ENCODE peak calls at places on chromosome 20, in six cellular contexts. One of them, this sample, is unnamed.

GRCh38 chr20:11676618-11677289 is 240.9 kb upstream of the BTBD3 start:
- DNase-seq in astrocyte: peak
- DNase-seq in fibroblast of lung: peak
- DNase-seq in HepG2: peak
- DNase-seq in GM23248: peak
- DNase-seq in neural progenitor cell: peak
- DNase-seq in this sample: peak

GRCh38 chr20:40551125-40551530 is 137.9 kb downstream of the MAFB start:
- DNase-seq in neural progenitor cell: no peak
- DNase-seq in GM23248: no peak
- DNase-seq in astrocyte: no peak
- DNase-seq in HepG2: no peak
- DNase-seq in fibroblast of lung: peak
- DNase-seq in this sample: no peak

GRCh38 chr20:9306521-9306920 is 207.9 kb upstream of the LAMP5 start:
- DNase-seq in neural progenitor cell: no peak
- DNase-seq in fibroblast of lung: peak
- DNase-seq in astrocyte: peak
- DNase-seq in GM23248: peak
- DNase-seq in HepG2: peak
- DNase-seq in this sample: no peak

GRCh38 chr20:44491635-44492395 is 16.1 kb downstream of the TTPAL start:
- DNase-seq in GM23248: peak
- DNase-seq in neural progenitor cell: no peak
- DNase-seq in fibroblast of lung: peak
- DNase-seq in HepG2: no peak
- DNase-seq in astrocyte: no peak
- DNase-seq in this sample: no peak

GRCh38 chr20:38723982-38724602 is at the start of gene SLC32A1:
- DNase-seq in HepG2: no peak
- DNase-seq in GM23248: no peak
- DNase-seq in neural progenitor cell: peak
- DNase-seq in fibroblast of lung: no peak
- DNase-seq in astrocyte: no peak
- DNase-seq in this sample: no peak

GRCh38 chr20:47927385-47927851 is 142.1 kb upstream of the SULF2 start:
- DNase-seq in fibroblast of lung: peak
- DNase-seq in neural progenitor cell: no peak
- DNase-seq in GM23248: peak
- DNase-seq in HepG2: no peak
- DNase-seq in astrocyte: peak
- DNase-seq in this sample: no peak

GRCh38 chr20:37095609-37096414 is at the start of gene RBL1:
- DNase-seq in fibroblast of lung: peak
- DNase-seq in astrocyte: peak
- DNase-seq in neural progenitor cell: peak
- DNase-seq in HepG2: peak
- DNase-seq in GM23248: peak
- DNase-seq in this sample: peak

GRCh38 chr20:58893355-58894151 is 41.0 kb downstream of the GNAS start:
- DNase-seq in HepG2: no peak
- DNase-seq in astrocyte: peak
- DNase-seq in neural progenitor cell: no peak
- DNase-seq in GM23248: peak
- DNase-seq in fibroblast of lung: no peak
- DNase-seq in this sample: no peak

GRCh38 chr20:34042286-34042685 is 48.6 kb downstream of the RALY start:
- DNase-seq in neural progenitor cell: no peak
- DNase-seq in GM23248: no peak
- DNase-seq in fibroblast of lung: no peak
- DNase-seq in astrocyte: no peak
- DNase-seq in HepG2: no peak
- DNase-seq in this sample: no peak

GRCh38 chr20:11740975-11741374 is 176.7 kb upstream of the BTBD3 start:
- DNase-seq in HepG2: no peak
- DNase-seq in GM23248: no peak
- DNase-seq in neural progenitor cell: no peak
- DNase-seq in astrocyte: no peak
- DNase-seq in fibroblast of lung: no peak
- DNase-seq in this sample: no peak

GRCh38 chr20:46057856-46058655 is 29.0 kb downstream of the SLC12A5 start:
- DNase-seq in HepG2: no peak
- DNase-seq in GM23248: peak
- DNase-seq in neural progenitor cell: peak
- DNase-seq in astrocyte: peak
- DNase-seq in fibroblast of lung: peak
- DNase-seq in this sample: no peak

GRCh38 chr20:17155401-17155800 is 71.4 kb upstream of the PCSK2 start:
- DNase-seq in HepG2: no peak
- DNase-seq in fibroblast of lung: no peak
- DNase-seq in astrocyte: no peak
- DNase-seq in neural progenitor cell: no peak
- DNase-seq in GM23248: no peak
- DNase-seq in this sample: no peak

GRCh38 chr20:24995741-24996448 is 3.3 kb upstream of the APMAP start:
- DNase-seq in GM23248: peak
- DNase-seq in HepG2: no peak
- DNase-seq in astrocyte: no peak
- DNase-seq in fibroblast of lung: no peak
- DNase-seq in neural progenitor cell: peak
- DNase-seq in this sample: no peak

GRCh38 chr20:50247196-50248094 is 56.8 kb downstream of the CEBPB start:
- DNase-seq in GM23248: no peak
- DNase-seq in fibroblast of lung: no peak
- DNase-seq in astrocyte: no peak
- DNase-seq in neural progenitor cell: no peak
- DNase-seq in HepG2: no peak
- DNase-seq in this sample: no peak

GRCh38 chr20:39214778-39215177 is 252.6 kb downstream of the DHX35 start:
- DNase-seq in HepG2: no peak
- DNase-seq in fibroblast of lung: no peak
- DNase-seq in neural progenitor cell: peak
- DNase-seq in GM23248: no peak
- DNase-seq in astrocyte: no peak
- DNase-seq in this sample: peak

GRCh38 chr20:36336838-36337478 is 30.8 kb downstream of the DLGAP4 start:
- DNase-seq in HepG2: no peak
- DNase-seq in astrocyte: no peak
- DNase-seq in fibroblast of lung: no peak
- DNase-seq in GM23248: no peak
- DNase-seq in neural progenitor cell: no peak
- DNase-seq in this sample: no peak

GRCh38 chr20:38789503-38790209 is 15.8 kb upstream of the PPP1R16B start:
- DNase-seq in HepG2: no peak
- DNase-seq in neural progenitor cell: no peak
- DNase-seq in fibroblast of lung: peak
- DNase-seq in GM23248: peak
- DNase-seq in astrocyte: peak
- DNase-seq in this sample: no peak

GRCh38 chr20:45487231-45487635 is 17.7 kb downstream of the WFDC2 start:
- DNase-seq in GM23248: no peak
- DNase-seq in neural progenitor cell: peak
- DNase-seq in HepG2: no peak
- DNase-seq in fibroblast of lung: no peak
- DNase-seq in astrocyte: no peak
- DNase-seq in this sample: no peak

GRCh38 chr20:61178431-61179080 is 73.5 kb upstream of the CDH4 start:
- DNase-seq in GM23248: no peak
- DNase-seq in astrocyte: no peak
- DNase-seq in HepG2: no peak
- DNase-seq in fibroblast of lung: no peak
- DNase-seq in neural progenitor cell: no peak
- DNase-seq in this sample: no peak

GRCh38 chr20:1438361-1438760 is 28.3 kb downstream of the NSFL1C start:
- DNase-seq in astrocyte: no peak
- DNase-seq in GM23248: no peak
- DNase-seq in fibroblast of lung: no peak
- DNase-seq in HepG2: no peak
- DNase-seq in neural progenitor cell: no peak
- DNase-seq in this sample: no peak

GRCh38 chr20:32019563-32020463 is 9.6 kb downstream of the CCM2L start:
- DNase-seq in fibroblast of lung: no peak
- DNase-seq in HepG2: no peak
- DNase-seq in neural progenitor cell: no peak
- DNase-seq in GM23248: peak
- DNase-seq in astrocyte: no peak
- DNase-seq in this sample: no peak

GRCh38 chr20:32018269-32019155 is 8.3 kb downstream of the CCM2L start:
- DNase-seq in neural progenitor cell: peak
- DNase-seq in HepG2: peak
- DNase-seq in GM23248: peak
- DNase-seq in fibroblast of lung: no peak
- DNase-seq in astrocyte: no peak
- DNase-seq in this sample: no peak

GRCh38 chr20:32017711-32018251 is 7.5 kb downstream of the CCM2L start:
- DNase-seq in neural progenitor cell: peak
- DNase-seq in astrocyte: no peak
- DNase-seq in HepG2: peak
- DNase-seq in GM23248: no peak
- DNase-seq in fibroblast of lung: no peak
- DNase-seq in this sample: no peak

GRCh38 chr20:32021091-32021490 is 10.9 kb downstream of the CCM2L start:
- DNase-seq in astrocyte: no peak
- DNase-seq in GM23248: peak
- DNase-seq in HepG2: no peak
- DNase-seq in neural progenitor cell: no peak
- DNase-seq in fibroblast of lung: no peak
- DNase-seq in this sample: no peak

GRCh38 chr20:32019156-32019510 is 8.9 kb downstream of the CCM2L start:
- DNase-seq in HepG2: no peak
- DNase-seq in astrocyte: no peak
- DNase-seq in fibroblast of lung: no peak
- DNase-seq in neural progenitor cell: peak
- DNase-seq in GM23248: peak
- DNase-seq in this sample: no peak
- TF ChIP-seq EZH2 in HepG2: no peak
- TF ChIP-seq EZH2 in astrocyte: no peak
- TF ChIP-seq EZH2 in fibroblast of lung: no peak
- TF ChIP-seq EZH2 in neural progenitor cell: no peak
- TF ChIP-seq EZH2 in GM23248: no peak
- TF ChIP-seq EZH2 in this sample: no peak

GRCh38 chr20:51511861-51512619 is 30.5 kb downstream of the NFATC2 start:
- DNase-seq in fibroblast of lung: no peak
- DNase-seq in GM23248: no peak
- DNase-seq in astrocyte: no peak
- DNase-seq in neural progenitor cell: no peak
- DNase-seq in HepG2: no peak
- DNase-seq in this sample: no peak

GRCh38 chr20:51514836-51515235 is 27.7 kb downstream of the NFATC2 start:
- DNase-seq in fibroblast of lung: no peak
- DNase-seq in astrocyte: no peak
- DNase-seq in HepG2: no peak
- DNase-seq in GM23248: no peak
- DNase-seq in neural progenitor cell: no peak
- DNase-seq in this sample: no peak

GRCh38 chr20:51513545-51513944 is 29.0 kb downstream of the NFATC2 start:
- DNase-seq in HepG2: no peak
- DNase-seq in fibroblast of lung: no peak
- DNase-seq in astrocyte: no peak
- DNase-seq in neural progenitor cell: no peak
- DNase-seq in GM23248: no peak
- DNase-seq in this sample: no peak

GRCh38 chr20:51512645-51513044 is 29.9 kb downstream of the NFATC2 start:
- DNase-seq in fibroblast of lung: no peak
- DNase-seq in HepG2: no peak
- DNase-seq in astrocyte: no peak
- DNase-seq in neural progenitor cell: no peak
- DNase-seq in GM23248: no peak
- DNase-seq in this sample: no peak

GRCh38 chr20:51514252-51514651 is 28.3 kb downstream of the NFATC2 start:
- DNase-seq in GM23248: no peak
- DNase-seq in fibroblast of lung: no peak
- DNase-seq in HepG2: no peak
- DNase-seq in astrocyte: no peak
- DNase-seq in neural progenitor cell: no peak
- DNase-seq in this sample: no peak
- H3K27ac ChIP-seq in GM23248: no peak
- H3K27ac ChIP-seq in fibroblast of lung: no peak
- H3K27ac ChIP-seq in HepG2: no peak
- H3K27ac ChIP-seq in astrocyte: no peak
- H3K27ac ChIP-seq in neural progenitor cell: no peak
- H3K27ac ChIP-seq in this sample: no peak

GRCh38 chr20:23150304-23151007 is 64.3 kb upstream of the CD93 start:
- DNase-seq in HepG2: no peak
- DNase-seq in astrocyte: no peak
- DNase-seq in fibroblast of lung: no peak
- DNase-seq in GM23248: no peak
- DNase-seq in neural progenitor cell: no peak
- DNase-seq in this sample: peak

GRCh38 chr20:23147964-23148720 is 62.0 kb upstream of the CD93 start:
- DNase-seq in GM23248: peak
- DNase-seq in fibroblast of lung: peak
- DNase-seq in HepG2: peak
- DNase-seq in neural progenitor cell: no peak
- DNase-seq in astrocyte: peak
- DNase-seq in this sample: no peak

GRCh38 chr20:23151008-23151703 is 65.0 kb upstream of the CD93 start:
- DNase-seq in astrocyte: no peak
- DNase-seq in GM23248: no peak
- DNase-seq in fibroblast of lung: no peak
- DNase-seq in HepG2: no peak
- DNase-seq in neural progenitor cell: no peak
- DNase-seq in this sample: no peak

GRCh38 chr20:23148721-23149570 is 62.8 kb upstream of the CD93 start:
- DNase-seq in fibroblast of lung: no peak
- DNase-seq in astrocyte: no peak
- DNase-seq in neural progenitor cell: no peak
- DNase-seq in GM23248: no peak
- DNase-seq in HepG2: no peak
- DNase-seq in this sample: no peak

DNA sequence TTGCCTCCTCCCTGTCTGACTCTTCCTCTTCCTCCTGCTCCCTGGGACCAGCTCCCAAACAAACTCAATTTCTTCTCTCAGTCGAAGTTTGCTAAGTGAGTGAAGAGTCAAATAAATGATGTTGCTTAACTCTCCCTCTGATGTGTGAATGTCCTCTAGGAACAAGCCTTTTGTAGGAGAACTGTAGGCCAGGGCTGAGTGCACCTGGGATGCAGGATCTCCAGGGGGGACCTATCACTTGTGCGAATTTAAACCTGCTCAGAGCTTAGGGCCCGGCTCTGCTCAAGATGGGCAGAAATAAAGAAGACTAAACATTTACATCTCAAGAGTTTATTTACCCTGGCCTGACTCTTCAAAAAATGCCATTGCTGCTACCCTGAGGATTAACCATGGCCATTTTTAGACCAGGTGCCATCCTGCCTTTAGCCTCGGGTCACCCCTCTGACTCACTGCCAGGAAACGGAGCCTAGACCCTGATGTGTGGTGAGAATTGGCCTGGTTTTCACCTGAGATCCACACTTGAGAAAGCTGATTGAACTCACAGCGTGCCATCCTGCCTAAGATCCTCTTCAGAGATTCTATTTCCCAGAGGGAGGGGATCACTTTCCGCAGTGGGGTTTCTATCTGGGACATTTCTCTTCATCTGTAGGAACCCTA is 63.6 kb upstream of the CD93 start:
- DNase-seq in neural progenitor cell: no peak
- DNase-seq in GM23248: no peak
- DNase-seq in HepG2: no peak
- DNase-seq in astrocyte: no peak
- DNase-seq in fibroblast of lung: no peak
- DNase-seq in this sample: no peak
- H3K9ac ChIP-seq in neural progenitor cell: no peak
- H3K9ac ChIP-seq in GM23248: peak
- H3K9ac ChIP-seq in HepG2: no peak
- H3K9ac ChIP-seq in astrocyte: no peak
- H3K9ac ChIP-seq in fibroblast of lung: no peak
- H3K9ac ChIP-seq in this sample: peak

GRCh38 chr20:31835554-31835953 is 9.8 kb downstream of the FOXS1 start:
- DNase-seq in fibroblast of lung: no peak
- DNase-seq in GM23248: no peak
- DNase-seq in neural progenitor cell: no peak
- DNase-seq in HepG2: no peak
- DNase-seq in astrocyte: no peak
- DNase-seq in this sample: no peak
- TF ChIP-seq EZH2 in fibroblast of lung: no peak
- TF ChIP-seq EZH2 in GM23248: no peak
- TF ChIP-seq EZH2 in neural progenitor cell: no peak
- TF ChIP-seq EZH2 in HepG2: no peak
- TF ChIP-seq EZH2 in astrocyte: no peak
- TF ChIP-seq EZH2 in this sample: no peak

This sample was measured in DND-41.